ENCODE peak calls at places on chromosomes 3 and 15, in six cellular contexts. W, Q, P, L, Y and H are unnamed samples.

GRCh38 chr3:54951405-54951804 is 23.5 kb upstream of the LRTM1 start:
- DNase-seq in Y (no peak), L (peak), P (peak), Q (peak), W (no peak), H (no peak)

GRCh38 chr15:98647774-98648653 is at the start of gene IGF1R:
- DNase-seq in W (peak), P (peak), Y (peak), Q (peak), L (peak), H (peak)

GRCh38 chr3:46481636-46482035 is 16.1 kb upstream of the RTP3 start:
- DNase-seq in W (no peak), Q (no peak), Y (no peak), L (no peak), P (no peak), H (no peak)

GRCh38 chr3:119570229-119570628 is 9.1 kb upstream of the ADPRH start:
- DNase-seq in W (no peak), Q (no peak), Y (no peak), L (no peak), P (no peak), H (no peak)

GRCh38 chr3:191198886-191199285 is at the start of gene OSTN:
- DNase-seq in L (no peak), Y (no peak), P (no peak), Q (no peak), W (no peak), H (no peak)

GRCh38 chr15:69405110-69405509 is 9.0 kb upstream of the KIF23 start:
- DNase-seq in Q (no peak), Y (no peak), W (no peak), L (no peak), P (no peak), H (no peak)

GRCh38 chr15:62647195-62647865 is 395.2 kb upstream of the TPM1 start:
- DNase-seq in P (peak), Y (no peak), W (no peak), Q (no peak), L (peak), H (no peak)

GRCh38 chr3:6860911-6861330 is at the start of gene GRM7:
- DNase-seq in Y (no peak), Q (no peak), L (peak), W (no peak), P (no peak), H (no peak)

GRCh38 chr3:100260081-100260684 is 609 bp upstream of the TBC1D23 start:
- DNase-seq in Y (no peak), W (no peak), Q (no peak), P (no peak), L (peak), H (no peak)

GRCh38 chr15:39741258-39741657 is 41.4 kb downstream of the FSIP1 start:
- DNase-seq in Q (no peak), P (no peak), L (no peak), W (no peak), Y (no peak), H (no peak)